ENCODE peak calls at places on chromosomes 11 and 22, in eight cellular contexts. One of them, this sample, is unnamed.

GRCh38 chr11:133249065-133249464 is 283.2 kb downstream of the OPCML start:
- DNase-seq in effector CD4-positive, alpha-beta T cell: no peak
- DNase-seq in WTC11: no peak
- DNase-seq in AG08395: no peak
- DNase-seq in left ventricle myocardium inferior: no peak
- DNase-seq in PC-3: no peak
- DNase-seq in GM12891: no peak
- DNase-seq in NCI-H2081: no peak
- DNase-seq in this sample: no peak

GRCh38 chr11:96470521-96470920 is 80.7 kb downstream of the JRKL start:
- DNase-seq in NCI-H2081: no peak
- DNase-seq in AG08395: no peak
- DNase-seq in PC-3: peak
- DNase-seq in WTC11: no peak
- DNase-seq in left ventricle myocardium inferior: no peak
- DNase-seq in GM12891: no peak
- DNase-seq in effector CD4-positive, alpha-beta T cell: no peak
- DNase-seq in this sample: no peak

GRCh38 chr11:114169321-114169749 is 109.8 kb downstream of the ZBTB16 start:
- DNase-seq in effector CD4-positive, alpha-beta T cell: no peak
- DNase-seq in PC-3: no peak
- DNase-seq in NCI-H2081: no peak
- DNase-seq in left ventricle myocardium inferior: peak
- DNase-seq in WTC11: no peak
- DNase-seq in GM12891: no peak
- DNase-seq in AG08395: peak
- DNase-seq in this sample: no peak

GRCh38 chr11:65498042-65498726 is 661 bp upstream of the MALAT1 start:
- DNase-seq in left ventricle myocardium inferior: no peak
- DNase-seq in effector CD4-positive, alpha-beta T cell: peak
- DNase-seq in GM12891: no peak
- DNase-seq in NCI-H2081: peak
- DNase-seq in PC-3: peak
- DNase-seq in WTC11: no peak
- DNase-seq in AG08395: no peak
- DNase-seq in this sample: no peak

GRCh38 chr11:81420668-81421550 is 1312.8 kb downstream of the FAM181B start:
- DNase-seq in AG08395: no peak
- DNase-seq in left ventricle myocardium inferior: no peak
- DNase-seq in PC-3: no peak
- DNase-seq in effector CD4-positive, alpha-beta T cell: no peak
- DNase-seq in NCI-H2081: no peak
- DNase-seq in GM12891: no peak
- DNase-seq in WTC11: no peak
- DNase-seq in this sample: no peak

GRCh38 chr11:13118194-13118593 is 109.1 kb downstream of the RASSF10 start:
- DNase-seq in NCI-H2081: no peak
- DNase-seq in GM12891: no peak
- DNase-seq in AG08395: peak
- DNase-seq in PC-3: peak
- DNase-seq in effector CD4-positive, alpha-beta T cell: no peak
- DNase-seq in left ventricle myocardium inferior: no peak
- DNase-seq in WTC11: no peak
- DNase-seq in this sample: no peak

GRCh38 chr11:45178890-45179663 is 32.6 kb downstream of the PRDM11 start:
- DNase-seq in NCI-H2081: no peak
- DNase-seq in effector CD4-positive, alpha-beta T cell: no peak
- DNase-seq in AG08395: no peak
- DNase-seq in left ventricle myocardium inferior: no peak
- DNase-seq in PC-3: no peak
- DNase-seq in WTC11: no peak
- DNase-seq in GM12891: no peak
- DNase-seq in this sample: no peak

GRCh38 chr11:130390071-130390758 is 38.2 kb downstream of the ADAMTS8 start:
- DNase-seq in NCI-H2081: peak
- DNase-seq in AG08395: peak
- DNase-seq in GM12891: no peak
- DNase-seq in PC-3: peak
- DNase-seq in left ventricle myocardium inferior: no peak
- DNase-seq in effector CD4-positive, alpha-beta T cell: no peak
- DNase-seq in WTC11: no peak
- DNase-seq in this sample: no peak

GRCh38 chr22:25563757-25564319 is 637 bp upstream of the GRK3 start:
- DNase-seq in WTC11: no peak
- DNase-seq in effector CD4-positive, alpha-beta T cell: no peak
- DNase-seq in NCI-H2081: no peak
- DNase-seq in PC-3: no peak
- DNase-seq in AG08395: no peak
- DNase-seq in left ventricle myocardium inferior: no peak
- DNase-seq in GM12891: no peak
- DNase-seq in this sample: no peak

GRCh38 chr11:130781906-130782305 is 134.4 kb downstream of the SNX19 start:
- DNase-seq in PC-3: peak
- DNase-seq in left ventricle myocardium inferior: no peak
- DNase-seq in GM12891: no peak
- DNase-seq in WTC11: no peak
- DNase-seq in AG08395: peak
- DNase-seq in NCI-H2081: no peak
- DNase-seq in effector CD4-positive, alpha-beta T cell: no peak
- DNase-seq in this sample: no peak

GRCh38 chr22:33116846-33117547 is 58.8 kb upstream of the SYN3 start:
- DNase-seq in effector CD4-positive, alpha-beta T cell: no peak
- DNase-seq in PC-3: peak
- DNase-seq in left ventricle myocardium inferior: no peak
- DNase-seq in WTC11: no peak
- DNase-seq in AG08395: peak
- DNase-seq in NCI-H2081: no peak
- DNase-seq in GM12891: no peak
- DNase-seq in this sample: no peak

GRCh38 chr11:62461740-62462522 is 43.1 kb downstream of the SCGB1A1 start:
- DNase-seq in GM12891: no peak
- DNase-seq in NCI-H2081: no peak
- DNase-seq in AG08395: peak
- DNase-seq in effector CD4-positive, alpha-beta T cell: no peak
- DNase-seq in WTC11: no peak
- DNase-seq in left ventricle myocardium inferior: no peak
- DNase-seq in PC-3: peak
- DNase-seq in this sample: no peak

GRCh38 chr11:103380031-103380430 is 270.8 kb downstream of the DYNC2H1 start:
- DNase-seq in effector CD4-positive, alpha-beta T cell: no peak
- DNase-seq in left ventricle myocardium inferior: no peak
- DNase-seq in NCI-H2081: no peak
- DNase-seq in PC-3: peak
- DNase-seq in AG08395: no peak
- DNase-seq in WTC11: no peak
- DNase-seq in GM12891: no peak
- DNase-seq in this sample: no peak

GRCh38 chr11:47235163-47235562 is 13.5 kb downstream of the ACP2 start:
- DNase-seq in GM12891: no peak
- DNase-seq in left ventricle myocardium inferior: no peak
- DNase-seq in PC-3: no peak
- DNase-seq in WTC11: no peak
- DNase-seq in effector CD4-positive, alpha-beta T cell: no peak
- DNase-seq in AG08395: no peak
- DNase-seq in NCI-H2081: no peak
- DNase-seq in this sample: no peak

GRCh38 chr11:34233215-34233614 is 124.6 kb downstream of the ABTB2 start:
- DNase-seq in GM12891: no peak
- DNase-seq in effector CD4-positive, alpha-beta T cell: no peak
- DNase-seq in NCI-H2081: no peak
- DNase-seq in AG08395: no peak
- DNase-seq in WTC11: no peak
- DNase-seq in PC-3: no peak
- DNase-seq in left ventricle myocardium inferior: no peak
- DNase-seq in this sample: no peak

GRCh38 chr11:16896716-16897115 is 117.5 kb downstream of the PLEKHA7 start:
- DNase-seq in GM12891: no peak
- DNase-seq in WTC11: no peak
- DNase-seq in AG08395: no peak
- DNase-seq in NCI-H2081: no peak
- DNase-seq in left ventricle myocardium inferior: no peak
- DNase-seq in PC-3: no peak
- DNase-seq in effector CD4-positive, alpha-beta T cell: no peak
- DNase-seq in this sample: no peak